ENCODE peak calls at places on chromosomes 2 and 18, in seven cellular contexts. One of them, this sample, is unnamed.
A peak's percentile ranks its signal among the peaks of the same experiment; 100 is the strongest.

GRCh38 chr2:147623328-147623727 is 221.5 kb upstream of the ACVR2A start:
- DNase-seq in brain microvascular endothelial cell: no peak
- DNase-seq in CD8-positive, alpha-beta T cell: no peak
- DNase-seq in neural progenitor cell: no peak
- DNase-seq in NCI-H510A treated with DMSO at 0.1 percent for 48 hours: no peak
- DNase-seq in fibroblast of the aortic adventitia: no peak
- DNase-seq in T-helper 1 cell: no peak
- DNase-seq in this sample: no peak

GRCh38 chr2:100214265-100214961 is 72.0 kb upstream of the AFF3 start:
- DNase-seq in brain microvascular endothelial cell: no peak
- DNase-seq in CD8-positive, alpha-beta T cell: no peak
- DNase-seq in neural progenitor cell: no peak
- DNase-seq in NCI-H510A treated with DMSO at 0.1 percent for 48 hours: no peak
- DNase-seq in fibroblast of the aortic adventitia: no peak
- DNase-seq in T-helper 1 cell: no peak
- DNase-seq in this sample: no peak

GRCh38 chr2:134410831-134411231 is 157.0 kb downstream of the MGAT5 start:
- DNase-seq in brain microvascular endothelial cell: peak; percentile 66
- DNase-seq in CD8-positive, alpha-beta T cell: no peak
- DNase-seq in neural progenitor cell: no peak
- DNase-seq in NCI-H510A treated with DMSO at 0.1 percent for 48 hours: no peak
- DNase-seq in fibroblast of the aortic adventitia: peak; percentile 76
- DNase-seq in T-helper 1 cell: no peak
- DNase-seq in this sample: no peak

GRCh38 chr2:48032765-48033164 is 126.5 kb upstream of the FBXO11 start:
- DNase-seq in brain microvascular endothelial cell: no peak
- DNase-seq in CD8-positive, alpha-beta T cell: no peak
- DNase-seq in neural progenitor cell: no peak
- DNase-seq in NCI-H510A treated with DMSO at 0.1 percent for 48 hours: no peak
- DNase-seq in fibroblast of the aortic adventitia: no peak
- DNase-seq in T-helper 1 cell: no peak
- DNase-seq in this sample: no peak

GRCh38 chr2:128196026-128196822 is 105.2 kb downstream of the UGGT1 start:
- DNase-seq in brain microvascular endothelial cell: peak; percentile 33
- DNase-seq in CD8-positive, alpha-beta T cell: no peak
- DNase-seq in neural progenitor cell: no peak
- DNase-seq in NCI-H510A treated with DMSO at 0.1 percent for 48 hours: peak; percentile 60
- DNase-seq in fibroblast of the aortic adventitia: peak; percentile 66
- DNase-seq in T-helper 1 cell: no peak
- DNase-seq in this sample: no peak

GRCh38 chr2:119122663-119123062 is 35.9 kb downstream of the C1QL2 start:
- DNase-seq in brain microvascular endothelial cell: no peak
- DNase-seq in CD8-positive, alpha-beta T cell: no peak
- DNase-seq in neural progenitor cell: no peak
- DNase-seq in NCI-H510A treated with DMSO at 0.1 percent for 48 hours: no peak
- DNase-seq in fibroblast of the aortic adventitia: no peak
- DNase-seq in T-helper 1 cell: no peak
- DNase-seq in this sample: no peak

GRCh38 chr2:132720393-132720792 is 50.4 kb upstream of the LYPD1 start:
- DNase-seq in brain microvascular endothelial cell: no peak
- DNase-seq in CD8-positive, alpha-beta T cell: no peak
- DNase-seq in neural progenitor cell: no peak
- DNase-seq in NCI-H510A treated with DMSO at 0.1 percent for 48 hours: no peak
- DNase-seq in fibroblast of the aortic adventitia: no peak
- DNase-seq in T-helper 1 cell: no peak
- DNase-seq in this sample: no peak

GRCh38 chr18:55390898-55391297 is 197.1 kb downstream of the TCF4 start:
- DNase-seq in brain microvascular endothelial cell: no peak
- DNase-seq in CD8-positive, alpha-beta T cell: no peak
- DNase-seq in neural progenitor cell: no peak
- DNase-seq in NCI-H510A treated with DMSO at 0.1 percent for 48 hours: no peak
- DNase-seq in fibroblast of the aortic adventitia: no peak
- DNase-seq in T-helper 1 cell: no peak
- DNase-seq in this sample: no peak

GRCh38 chr2:240595381-240596079 is 9.0 kb downstream of the CAPN10 start:
- DNase-seq in brain microvascular endothelial cell: peak; percentile 42
- DNase-seq in CD8-positive, alpha-beta T cell: peak; percentile 55
- DNase-seq in neural progenitor cell: peak; percentile 61
- DNase-seq in NCI-H510A treated with DMSO at 0.1 percent for 48 hours: no peak
- DNase-seq in fibroblast of the aortic adventitia: no peak
- DNase-seq in T-helper 1 cell: peak; percentile 16
- DNase-seq in this sample: peak; percentile 63

GRCh38 chr2:110994250-110994961 is 126.3 kb upstream of the BCL2L11 start:
- DNase-seq in brain microvascular endothelial cell: no peak
- DNase-seq in CD8-positive, alpha-beta T cell: no peak
- DNase-seq in neural progenitor cell: no peak
- DNase-seq in NCI-H510A treated with DMSO at 0.1 percent for 48 hours: no peak
- DNase-seq in fibroblast of the aortic adventitia: peak; percentile 1
- DNase-seq in T-helper 1 cell: no peak
- DNase-seq in this sample: no peak

GRCh38 chr18:56035546-56035945 is 447.6 kb upstream of the TCF4 start:
- DNase-seq in brain microvascular endothelial cell: no peak
- DNase-seq in CD8-positive, alpha-beta T cell: no peak
- DNase-seq in neural progenitor cell: no peak
- DNase-seq in NCI-H510A treated with DMSO at 0.1 percent for 48 hours: no peak
- DNase-seq in fibroblast of the aortic adventitia: no peak
- DNase-seq in T-helper 1 cell: no peak
- DNase-seq in this sample: no peak

GRCh38 chr18:71899707-71900483 is 644.2 kb downstream of the CBLN2 start:
- DNase-seq in brain microvascular endothelial cell: no peak
- DNase-seq in CD8-positive, alpha-beta T cell: no peak
- DNase-seq in neural progenitor cell: no peak
- DNase-seq in NCI-H510A treated with DMSO at 0.1 percent for 48 hours: peak; percentile 70
- DNase-seq in fibroblast of the aortic adventitia: no peak
- DNase-seq in T-helper 1 cell: no peak
- DNase-seq in this sample: no peak

GRCh38 chr2:25029183-25029554 is 12.7 kb upstream of the EFR3B start:
- DNase-seq in brain microvascular endothelial cell: no peak
- DNase-seq in CD8-positive, alpha-beta T cell: no peak
- DNase-seq in neural progenitor cell: no peak
- DNase-seq in NCI-H510A treated with DMSO at 0.1 percent for 48 hours: peak; percentile 95
- DNase-seq in fibroblast of the aortic adventitia: no peak
- DNase-seq in T-helper 1 cell: no peak
- DNase-seq in this sample: no peak

GRCh38 chr2:24970483-24971299 is 1.1 kb downstream of the DNAJC27 start:
- DNase-seq in brain microvascular endothelial cell: peak; percentile 12
- DNase-seq in CD8-positive, alpha-beta T cell: no peak
- DNase-seq in neural progenitor cell: no peak
- DNase-seq in NCI-H510A treated with DMSO at 0.1 percent for 48 hours: no peak
- DNase-seq in fibroblast of the aortic adventitia: peak; percentile 60
- DNase-seq in T-helper 1 cell: no peak
- DNase-seq in this sample: no peak

GRCh38 chr2:138113871-138114525 is 149.7 kb downstream of the HNMT start:
- DNase-seq in brain microvascular endothelial cell: peak; percentile 29
- DNase-seq in CD8-positive, alpha-beta T cell: no peak
- DNase-seq in neural progenitor cell: no peak
- DNase-seq in NCI-H510A treated with DMSO at 0.1 percent for 48 hours: no peak
- DNase-seq in fibroblast of the aortic adventitia: peak; percentile 75
- DNase-seq in T-helper 1 cell: no peak
- DNase-seq in this sample: no peak

GRCh38 chr2:199382091-199382490 is 75.6 kb downstream of the SATB2 start:
- DNase-seq in brain microvascular endothelial cell: peak; percentile 71
- DNase-seq in CD8-positive, alpha-beta T cell: no peak
- DNase-seq in neural progenitor cell: no peak
- DNase-seq in NCI-H510A treated with DMSO at 0.1 percent for 48 hours: no peak
- DNase-seq in fibroblast of the aortic adventitia: peak; percentile 20
- DNase-seq in T-helper 1 cell: no peak
- DNase-seq in this sample: no peak